ENCODE peak calls at places on chromosomes 5 and 9, in eight cellular contexts. N is SK-N-SH, D is kidney epithelial cell, K is neuronal stem cell, U is AG09309, C is mammary epithelial cell, A is GM23248, W is upper lobe of right lung. F is an unnamed sample.

GRCh38 chr5:73748510-73749410 is 122.8 kb downstream of the ARHGEF28 start:
- DNase-seq in N (peak), D (no peak), K (no peak), U (no peak), C (no peak), A (no peak), W (no peak), F (peak)

GRCh38 chr9:92564982-92565381 is 29.2 kb upstream of the ECM2 start:
- DNase-seq in N (no peak), D (no peak), K (no peak), U (peak), C (no peak), A (peak), W (no peak), F (no peak)

GRCh38 chr5:66307647-66308257 is 163.7 kb downstream of the SREK1 start:
- DNase-seq in N (peak), D (peak), K (peak), U (peak), C (peak), A (peak), W (no peak), F (no peak)

GRCh38 chr5:157269165-157269671 is 3.3 kb downstream of the CYFIP2 start:
- DNase-seq in N (no peak), D (no peak), K (no peak), U (no peak), C (no peak), A (no peak), W (peak), F (peak)

GRCh38 chr5:145293716-145294115 is 541.4 kb downstream of the PRELID2 start:
- DNase-seq in N (no peak), D (no peak), K (no peak), U (no peak), C (peak), A (no peak), W (no peak), F (no peak)

GRCh38 chr5:55633574-55634203 is 78.4 kb downstream of the SLC38A9 start:
- DNase-seq in N (no peak), D (no peak), K (no peak), U (no peak), C (peak), A (peak), W (no peak), F (no peak)

GRCh38 chr5:77369566-77369965 is 122.5 kb downstream of the WDR41 start:
- DNase-seq in N (no peak), D (no peak), K (no peak), U (no peak), C (no peak), A (no peak), W (no peak), F (no peak)

GRCh38 chr9:124475868-124476690 is 25.8 kb downstream of the ADGRD2 start:
- DNase-seq in N (no peak), D (no peak), K (no peak), U (no peak), C (no peak), A (no peak), W (no peak), F (no peak)

GRCh38 chr9:70229579-70229978 is 29.2 kb upstream of the SMC5 start:
- DNase-seq in N (no peak), D (no peak), K (no peak), U (peak), C (peak), A (peak), W (no peak), F (no peak)

GRCh38 chr5:56480305-56481146 is 247.4 kb upstream of the ANKRD55 start:
- DNase-seq in N (peak), D (no peak), K (peak), U (no peak), C (peak), A (peak), W (peak), F (peak)

GRCh38 chr5:99019812-99020697 is 91.2 kb upstream of the CHD1 start:
- DNase-seq in N (no peak), D (peak), K (no peak), U (peak), C (peak), A (peak), W (no peak), F (no peak)

GRCh38 chr5:168669668-168670378 is 90.7 kb upstream of the PANK3 start:
- DNase-seq in N (no peak), D (no peak), K (no peak), U (no peak), C (no peak), A (no peak), W (no peak), F (no peak)

GRCh38 chr5:134090482-134090881 is 24.0 kb upstream of the TCF7 start:
- DNase-seq in N (no peak), D (no peak), K (no peak), U (no peak), C (no peak), A (no peak), W (no peak), F (no peak)

GRCh38 chr5:123269436-123269835 is 153.8 kb downstream of the CEP120 start:
- DNase-seq in N (no peak), D (no peak), K (no peak), U (no peak), C (no peak), A (no peak), W (no peak), F (no peak)

GRCh38 chr9:129382281-129383004 is 204.4 kb upstream of the IER5L start:
- DNase-seq in N (peak), D (no peak), K (no peak), U (no peak), C (no peak), A (no peak), W (no peak), F (no peak)

GRCh38 chr9:36029202-36029601 is 7.5 kb upstream of the RECK start:
- DNase-seq in N (no peak), D (no peak), K (no peak), U (no peak), C (no peak), A (peak), W (no peak), F (no peak)

GRCh38 chr9:36033788-36034187 is 2.9 kb upstream of the RECK start:
- DNase-seq in N (no peak), D (no peak), K (no peak), U (no peak), C (no peak), A (no peak), W (no peak), F (no peak)

GRCh38 chr9:36031774-36032565 is 4.7 kb upstream of the RECK start:
- DNase-seq in N (no peak), D (no peak), K (no peak), U (no peak), C (no peak), A (peak), W (no peak), F (no peak)

GRCh38 chr9:36030871-36031270 is 5.8 kb upstream of the RECK start:
- DNase-seq in N (no peak), D (no peak), K (no peak), U (no peak), C (no peak), A (peak), W (no peak), F (no peak)

DNA sequence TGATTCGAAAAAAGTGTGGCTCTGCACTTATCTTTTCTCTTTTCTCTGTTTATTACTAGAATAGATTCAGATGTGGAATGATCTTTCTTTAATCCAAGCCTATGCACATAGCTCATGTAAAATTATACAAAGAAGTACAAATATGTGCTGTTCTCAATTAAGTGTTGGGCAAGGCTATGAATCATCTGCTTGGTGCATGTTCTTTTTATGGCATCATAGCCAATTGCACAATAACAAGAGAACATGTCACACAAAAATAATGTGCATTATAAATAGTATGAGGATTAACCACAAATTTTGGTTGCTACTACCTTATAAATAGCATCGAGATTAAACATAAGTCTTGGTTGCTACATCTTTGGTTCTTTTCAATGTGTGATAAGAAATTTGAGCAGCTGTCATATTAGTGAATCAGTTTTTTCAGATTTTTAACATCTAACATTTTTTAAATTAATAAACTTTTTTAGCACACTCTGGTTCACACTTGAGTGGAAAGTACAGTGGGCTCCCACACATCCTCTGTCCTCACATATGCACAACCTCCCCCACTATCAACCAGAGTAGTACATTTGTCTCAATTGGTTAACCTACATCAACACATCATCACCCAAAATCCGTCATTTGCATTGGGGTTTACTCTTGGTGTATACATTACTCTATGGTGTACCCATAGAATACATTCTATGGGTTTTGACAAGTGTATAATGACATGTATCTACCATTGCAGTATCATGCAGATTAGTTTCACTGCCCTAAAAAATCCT is 6.8 kb upstream of the RECK start:
- DNase-seq in N (no peak), D (peak), K (no peak), U (peak), C (peak), A (peak), W (no peak), F (no peak)
- H3K4me3 ChIP-seq in N (no peak), D (no peak), K (no peak), U (no peak), C (no peak), A (peak), W (no peak), F (no peak)

GRCh38 chr5:151617841-151618710 is 26.9 kb upstream of the FAT2 start:
- DNase-seq in N (no peak), D (no peak), K (no peak), U (no peak), C (peak), A (no peak), W (no peak), F (no peak)

GRCh38 chr5:151618907-151619306 is 27.8 kb upstream of the FAT2 start:
- DNase-seq in N (no peak), D (no peak), K (no peak), U (no peak), C (peak), A (no peak), W (no peak), F (no peak)

GRCh38 chr5:151620463-151620844 is 29.3 kb upstream of the FAT2 start:
- DNase-seq in N (no peak), D (no peak), K (no peak), U (no peak), C (peak), A (no peak), W (no peak), F (no peak)

GRCh38 chr5:151617383-151617840 is 26.3 kb upstream of the FAT2 start:
- DNase-seq in N (no peak), D (no peak), K (no peak), U (no peak), C (peak), A (no peak), W (no peak), F (no peak)

GRCh38 chr5:151619812-151620462 is 28.8 kb upstream of the FAT2 start:
- DNase-seq in N (no peak), D (no peak), K (peak), U (no peak), C (peak), A (no peak), W (no peak), F (no peak)
- H3K4me3 ChIP-seq in N (no peak), D (no peak), K (no peak), U (no peak), C (no peak), A (no peak), W (no peak), F (no peak)

DNA sequence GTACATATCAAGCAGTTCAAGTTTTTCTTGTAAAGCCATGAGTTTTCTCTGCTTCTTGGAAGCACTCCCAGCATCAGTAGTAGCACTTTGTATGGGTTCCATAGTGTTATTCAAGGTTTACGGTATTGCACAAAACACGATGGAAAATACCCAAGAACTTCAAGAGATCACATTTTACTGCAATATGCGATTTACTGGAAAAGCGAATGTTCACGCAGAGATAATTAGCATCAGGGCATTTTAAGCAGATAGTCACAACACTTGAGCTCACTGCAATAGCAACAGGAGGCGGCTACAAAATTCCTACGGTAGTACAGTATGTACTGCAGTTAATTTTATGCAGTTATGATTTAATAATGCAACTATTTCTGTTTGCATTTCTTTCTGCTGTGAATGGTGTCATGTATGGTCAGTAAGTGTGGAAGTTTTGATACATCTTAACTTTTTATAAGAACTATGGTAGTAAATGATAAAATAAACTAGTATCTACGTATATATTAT is 200.8 kb downstream of the SMARCA2 start:
- DNase-seq in N (no peak), D (no peak), K (no peak), U (no peak), C (no peak), A (no peak), W (no peak), F (no peak)
- H3K4me3 ChIP-seq in N (no peak), D (no peak), K (no peak), U (no peak), C (no peak), A (no peak), W (no peak), F (no peak)

GRCh38 chr5:126594676-126595485 is at the start of gene ALDH7A1:
- DNase-seq in N (peak), D (peak), K (peak), U (peak), C (peak), A (peak), W (peak), F (peak)
- H3K4me3 ChIP-seq in N (peak), D (peak), K (peak), U (peak), C (peak), A (peak), W (peak), F (peak)

GRCh38 chr9:116154976-116155699 is 1.5 kb downstream of the PAPPA start:
- DNase-seq in N (peak), D (no peak), K (no peak), U (no peak), C (no peak), A (peak), W (no peak), F (no peak)

GRCh38 chr9:116152941-116153764 is 438 bp upstream of the PAPPA start:
- DNase-seq in N (peak), D (no peak), K (peak), U (no peak), C (no peak), A (peak), W (no peak), F (no peak)

GRCh38 chr9:116152390-116152789 is 1.2 kb upstream of the PAPPA start:
- DNase-seq in N (peak), D (no peak), K (no peak), U (no peak), C (peak), A (peak), W (no peak), F (no peak)

GRCh38 chr9:116154334-116154975 is 864 bp downstream of the PAPPA start:
- DNase-seq in N (peak), D (no peak), K (peak), U (no peak), C (no peak), A (peak), W (peak), F (no peak)

GRCh38 chr9:116153765-116154333 is at the start of gene PAPPA:
- DNase-seq in N (no peak), D (no peak), K (no peak), U (no peak), C (no peak), A (peak), W (no peak), F (no peak)
- H3K4me3 ChIP-seq in N (peak), D (peak), K (peak), U (peak), C (peak), A (peak), W (peak), F (peak)

DNA sequence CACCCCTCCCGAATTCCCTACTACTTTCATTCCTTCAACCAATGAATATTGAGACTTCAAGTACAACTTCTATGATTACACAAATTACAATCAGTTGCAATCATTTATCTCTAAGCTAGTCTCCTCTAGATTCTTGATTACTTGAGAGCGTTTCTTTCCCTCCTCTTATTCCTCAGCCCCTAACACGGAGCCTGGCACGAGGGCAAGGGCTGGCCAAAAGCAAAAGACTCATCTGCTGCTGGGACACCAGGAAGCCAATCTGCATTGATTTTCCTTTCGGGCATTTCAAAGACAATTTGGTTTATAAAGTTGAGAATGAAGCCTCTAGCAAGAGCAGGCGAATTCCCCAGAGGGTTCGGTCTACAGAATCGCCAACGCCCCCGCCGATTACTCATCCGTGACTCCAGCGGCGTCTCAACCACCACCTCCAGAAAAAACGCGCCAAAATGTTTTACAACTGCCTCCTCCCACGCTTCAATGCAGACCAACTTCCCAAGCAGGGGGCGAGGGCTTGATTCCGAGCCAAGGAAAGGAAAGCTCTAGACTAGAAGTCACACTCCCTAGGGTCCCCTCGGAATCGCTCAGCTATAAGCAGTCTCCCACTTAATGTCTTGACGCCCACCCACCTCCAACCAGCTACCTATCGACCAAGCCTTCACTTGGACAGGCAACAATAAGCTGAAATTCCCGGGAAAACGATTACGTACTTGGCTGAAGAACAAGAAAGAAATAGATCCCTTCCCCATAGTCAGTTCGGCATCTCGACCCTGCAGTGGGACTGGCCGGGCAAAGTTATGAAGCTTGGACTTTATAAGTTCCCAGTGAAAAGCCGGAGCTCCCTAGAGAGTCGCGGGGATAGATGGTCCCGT is 1.4 kb downstream of the PCSK1 start:
- DNase-seq in N (no peak), D (no peak), K (no peak), U (no peak), C (peak), A (peak), W (no peak), F (no peak)
- H3K4me3 ChIP-seq in N (no peak), D (no peak), K (peak), U (no peak), C (no peak), A (peak), W (no peak), F (no peak)

GRCh38 chr5:137248476-137248970 is 250.6 kb downstream of the SPOCK1 start:
- DNase-seq in N (no peak), D (no peak), K (no peak), U (no peak), C (no peak), A (peak), W (no peak), F (no peak)
- H3K4me3 ChIP-seq in N (no peak), D (no peak), K (no peak), U (no peak), C (no peak), A (no peak), W (no peak), F (no peak)

GRCh38 chr5:111742166-111742565 is 14.8 kb downstream of the NREP start:
- DNase-seq in N (no peak), D (no peak), K (no peak), U (no peak), C (no peak), A (no peak), W (no peak), F (no peak)

GRCh38 chr5:111743521-111743920 is 13.5 kb downstream of the NREP start:
- DNase-seq in N (no peak), D (no peak), K (no peak), U (no peak), C (no peak), A (no peak), W (no peak), F (no peak)

GRCh38 chr5:111743993-111744392 is 13.0 kb downstream of the NREP start:
- DNase-seq in N (no peak), D (no peak), K (no peak), U (no peak), C (no peak), A (peak), W (no peak), F (no peak)

GRCh38 chr5:111741270-111741669 is 15.7 kb downstream of the NREP start:
- DNase-seq in N (no peak), D (no peak), K (no peak), U (no peak), C (no peak), A (peak), W (no peak), F (no peak)

GRCh38 chr5:111742595-111742994 is 14.4 kb downstream of the NREP start:
- DNase-seq in N (no peak), D (peak), K (no peak), U (peak), C (no peak), A (peak), W (no peak), F (no peak)
- H3K4me3 ChIP-seq in N (no peak), D (no peak), K (no peak), U (no peak), C (no peak), A (peak), W (no peak), F (no peak)